ENCODE peak calls at places on chromosomes 12 and 14, in five cellular contexts. Z, Y, X, R and Q are unnamed samples.

GRCh38 chr14:23361320-23361719 is 3.7 kb downstream of the EFS start:
- DNase-seq in Z (no peak), Y (no peak), X (no peak), R (peak), Q (no peak)

GRCh38 chr14:97625512-97625911 is 828.3 kb downstream of the VRK1 start:
- DNase-seq in Z (no peak), Y (no peak), X (no peak), R (no peak), Q (no peak)

GRCh38 chr12:23253191-23253590 is 628.2 kb downstream of the ETNK1 start:
- DNase-seq in Z (no peak), Y (no peak), X (no peak), R (no peak), Q (no peak)

GRCh38 chr14:55731881-55732498 is 152.0 kb downstream of the KTN1 start:
- DNase-seq in Z (peak), Y (no peak), X (peak), R (no peak), Q (peak)

GRCh38 chr14:79281244-79282199 is 929.8 kb downstream of the DIO2 start:
- DNase-seq in Z (no peak), Y (no peak), X (no peak), R (no peak), Q (no peak)

GRCh38 chr14:75469164-75469563 is 41.3 kb downstream of the JDP2 start:
- DNase-seq in Z (no peak), Y (no peak), X (no peak), R (no peak), Q (no peak)

GRCh38 chr12:53989227-53990113 is 4.5 kb downstream of the HOXC10 start:
- DNase-seq in Z (no peak), Y (no peak), X (peak), R (peak), Q (no peak)

GRCh38 chr14:78967111-78967809 is 797.1 kb downstream of the NRXN3 start:
- DNase-seq in Z (no peak), Y (no peak), X (no peak), R (peak), Q (no peak)

GRCh38 chr14:66979083-66979974 is 209.9 kb upstream of the GARIN2 start:
- DNase-seq in Z (no peak), Y (no peak), X (no peak), R (peak), Q (no peak)

GRCh38 chr12:8781326-8781725 is 41.1 kb upstream of the A2ML1 start:
- DNase-seq in Z (no peak), Y (no peak), X (no peak), R (no peak), Q (peak)

GRCh38 chr12:131806654-131807053 is 21.5 kb upstream of the MMP17 start:
- DNase-seq in Z (no peak), Y (no peak), X (no peak), R (no peak), Q (no peak)

GRCh38 chr14:99792551-99793212 is 531 bp upstream of the EML1 start:
- DNase-seq in Z (no peak), Y (no peak), X (peak), R (peak), Q (no peak)

GRCh38 chr14:51603495-51603894 is 48.2 kb upstream of the FRMD6 start:
- DNase-seq in Z (no peak), Y (no peak), X (peak), R (peak), Q (no peak)

GRCh38 chr12:21776242-21776641 is 1.7 kb upstream of the KCNJ8 start:
- DNase-seq in Z (no peak), Y (no peak), X (no peak), R (no peak), Q (no peak)

GRCh38 chr14:84409435-84409834 is 1120.5 kb upstream of the FLRT2 start:
- DNase-seq in Z (no peak), Y (no peak), X (peak), R (no peak), Q (no peak)

GRCh38 chr12:131918311-131919050 is 10.6 kb upstream of the PUS1 start:
- DNase-seq in Z (no peak), Y (no peak), X (no peak), R (no peak), Q (no peak)

GRCh38 chr12:48069253-48069652 is 36.6 kb downstream of the SENP1 start:
- DNase-seq in Z (no peak), Y (no peak), X (peak), R (no peak), Q (no peak)

GRCh38 chr12:54701940-54702592 is 53.9 kb upstream of the DCD start:
- DNase-seq in Z (peak), Y (no peak), X (peak), R (peak), Q (no peak)

GRCh38 chr14:104752338-104752734 is 611 bp upstream of the SIVA1 start:
- DNase-seq in Z (no peak), Y (no peak), X (no peak), R (no peak), Q (no peak)

GRCh38 chr12:11771356-11771755 is 121.9 kb downstream of the ETV6 start:
- DNase-seq in Z (no peak), Y (no peak), X (peak), R (peak), Q (no peak)

GRCh38 chr12:57008113-57008687 is 1.9 kb upstream of the ZBTB39 start:
- DNase-seq in Z (peak), Y (no peak), X (peak), R (peak), Q (no peak)

GRCh38 chr14:104146651-104147345 is 8.4 kb downstream of the KIF26A start:
- DNase-seq in Z (no peak), Y (no peak), X (no peak), R (no peak), Q (peak)

GRCh38 chr14:23604675-23605170 is 26.1 kb upstream of the JPH4 start:
- DNase-seq in Z (no peak), Y (no peak), X (peak), R (no peak), Q (no peak)

GRCh38 chr12:57452181-57452936 is 2.7 kb upstream of the INHBE start:
- DNase-seq in Z (no peak), Y (no peak), X (peak), R (peak), Q (no peak)

GRCh38 chr12:33669349-33669748 is 229.7 kb upstream of the SYT10 start:
- DNase-seq in Z (no peak), Y (no peak), X (no peak), R (no peak), Q (no peak)

GRCh38 chr14:56754966-56755365 is 55.3 kb downstream of the OTX2 start:
- DNase-seq in Z (no peak), Y (no peak), X (no peak), R (no peak), Q (no peak)

GRCh38 chr12:113241191-113242017 is 20.1 kb downstream of the TPCN1 start:
- DNase-seq in Z (no peak), Y (no peak), X (peak), R (peak), Q (peak)

GRCh38 chr14:31934767-31935266 is 142.3 kb upstream of the ARHGAP5 start:
- DNase-seq in Z (no peak), Y (no peak), X (peak), R (peak), Q (peak)

GRCh38 chr12:116832353-116832752 is 48.9 kb downstream of the HRK start:
- DNase-seq in Z (no peak), Y (no peak), X (no peak), R (no peak), Q (no peak)

GRCh38 chr12:459430-460258 is at the start of gene B4GALNT3:
- DNase-seq in Z (peak), Y (no peak), X (peak), R (peak), Q (peak)

GRCh38 chr12:41604830-41605229 is 416.7 kb downstream of the PDZRN4 start:
- DNase-seq in Z (no peak), Y (no peak), X (peak), R (peak), Q (no peak)

GRCh38 chr12:122123761-122124145 is 45.2 kb downstream of the MLXIP start:
- DNase-seq in Z (no peak), Y (no peak), X (no peak), R (no peak), Q (no peak)

GRCh38 chr12:106594447-106594846 is 11.6 kb downstream of the RFX4 start:
- DNase-seq in Z (no peak), Y (no peak), X (no peak), R (no peak), Q (no peak)

GRCh38 chr14:65922166-65922565 is 509.6 kb downstream of the FUT8 start:
- DNase-seq in Z (no peak), Y (no peak), X (no peak), R (no peak), Q (no peak)

GRCh38 chr12:41288188-41288811 is 100.2 kb downstream of the PDZRN4 start:
- DNase-seq in Z (no peak), Y (no peak), X (no peak), R (no peak), Q (no peak)

GRCh38 chr12:30679250-30679649 is 16.4 kb downstream of the IPO8 start:
- DNase-seq in Z (no peak), Y (no peak), X (no peak), R (no peak), Q (no peak)

GRCh38 chr14:80164991-80165390 is 46.3 kb downstream of the DIO2 start:
- DNase-seq in Z (no peak), Y (no peak), X (peak), R (no peak), Q (no peak)

GRCh38 chr14:95236221-95236620 is 78.9 kb upstream of the DICER1 start:
- DNase-seq in Z (no peak), Y (no peak), X (no peak), R (no peak), Q (no peak)

GRCh38 chr12:13278249-13278787 is 81.8 kb downstream of the EMP1 start:
- DNase-seq in Z (peak), Y (peak), X (peak), R (peak), Q (peak)
- H2BK12ac ChIP-seq in Z (no peak), Y (peak), X (no peak), R (no peak), Q (no peak)

DNA sequence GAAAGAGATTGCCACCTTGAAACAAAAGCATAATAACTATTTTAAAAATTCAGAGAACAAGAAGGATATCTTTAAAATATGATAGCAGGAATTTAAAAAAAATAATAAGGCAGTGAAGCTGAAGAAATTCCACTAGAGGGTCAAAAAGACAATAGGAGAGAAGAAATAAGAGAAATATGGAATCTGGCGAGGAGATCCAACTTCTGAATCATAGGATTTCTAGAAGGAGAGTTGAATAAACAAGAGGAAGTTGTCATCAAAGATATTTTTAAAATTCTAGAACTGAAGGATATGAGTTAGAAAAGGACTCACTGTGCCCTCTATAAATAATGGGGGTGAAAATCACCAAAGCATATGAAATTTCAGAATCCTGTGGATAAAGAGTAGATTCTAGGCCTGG is 26.8 kb upstream of the TOMM20L start:
- DNase-seq in Z (no peak), Y (no peak), X (no peak), R (no peak), Q (no peak)
- H2BK12ac ChIP-seq in Z (no peak), Y (no peak), X (no peak), R (no peak), Q (no peak)

GRCh38 chr12:13948631-13949030 is 32.8 kb downstream of the GRIN2B start:
- DNase-seq in Z (no peak), Y (no peak), X (no peak), R (no peak), Q (no peak)
- H2BK12ac ChIP-seq in Z (no peak), Y (peak), X (no peak), R (no peak), Q (no peak)

DNA sequence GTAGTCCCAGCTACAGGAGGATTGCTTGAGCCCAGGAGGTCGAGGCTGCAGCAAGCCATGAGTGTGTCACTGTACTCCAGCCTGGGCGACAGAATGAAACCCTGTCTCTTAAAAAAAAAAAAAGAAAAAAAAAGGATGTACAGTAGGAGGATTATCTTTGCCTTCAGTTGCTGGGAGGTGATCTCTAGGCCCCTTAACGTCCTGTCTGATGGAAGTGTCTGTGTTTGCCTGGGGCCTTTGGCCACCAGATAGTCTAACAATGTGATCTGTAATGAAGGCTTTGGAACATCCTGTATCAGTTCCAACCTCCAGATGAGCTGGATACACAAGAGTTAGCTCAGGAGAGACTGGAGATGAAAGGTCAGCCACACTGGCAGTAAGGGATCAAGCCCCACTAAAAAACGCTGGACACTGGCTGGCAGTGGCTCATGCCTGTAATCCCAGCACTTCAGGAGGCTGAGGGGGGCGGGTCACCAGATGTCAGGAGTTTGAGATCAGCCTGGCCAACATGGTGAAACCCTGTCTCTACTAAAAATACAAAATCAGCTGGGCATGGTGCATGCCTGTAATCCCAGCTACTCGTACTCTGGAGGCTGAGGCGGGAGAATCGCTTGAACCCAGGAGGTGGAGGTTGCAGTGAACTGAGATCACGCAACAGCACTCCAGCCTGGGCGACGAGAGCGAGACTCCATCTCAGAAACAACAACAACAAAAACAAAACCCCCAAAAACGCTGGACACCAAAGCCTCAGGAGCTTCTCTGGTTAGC is 19.0 kb upstream of the HNF1A start:
- DNase-seq in Z (no peak), Y (no peak), X (no peak), R (no peak), Q (no peak)
- H2BK12ac ChIP-seq in Z (no peak), Y (no peak), X (no peak), R (no peak), Q (no peak)

GRCh38 chr12:52790427-52791270 is 5.3 kb downstream of the KRT3 start:
- DNase-seq in Z (no peak), Y (no peak), X (no peak), R (no peak), Q (no peak)

GRCh38 chr12:52789637-52790426 is 6.1 kb downstream of the KRT3 start:
- DNase-seq in Z (no peak), Y (no peak), X (peak), R (no peak), Q (peak)

GRCh38 chr12:52788876-52789636 is 6.9 kb downstream of the KRT3 start:
- DNase-seq in Z (no peak), Y (no peak), X (no peak), R (no peak), Q (no peak)

GRCh38 chr12:52792185-52793029 is 3.5 kb downstream of the KRT3 start:
- DNase-seq in Z (no peak), Y (no peak), X (no peak), R (no peak), Q (no peak)

GRCh38 chr12:52791271-52792184 is 4.4 kb downstream of the KRT3 start:
- DNase-seq in Z (no peak), Y (no peak), X (no peak), R (no peak), Q (no peak)
- H2BK12ac ChIP-seq in Z (no peak), Y (no peak), X (no peak), R (no peak), Q (no peak)

DNA sequence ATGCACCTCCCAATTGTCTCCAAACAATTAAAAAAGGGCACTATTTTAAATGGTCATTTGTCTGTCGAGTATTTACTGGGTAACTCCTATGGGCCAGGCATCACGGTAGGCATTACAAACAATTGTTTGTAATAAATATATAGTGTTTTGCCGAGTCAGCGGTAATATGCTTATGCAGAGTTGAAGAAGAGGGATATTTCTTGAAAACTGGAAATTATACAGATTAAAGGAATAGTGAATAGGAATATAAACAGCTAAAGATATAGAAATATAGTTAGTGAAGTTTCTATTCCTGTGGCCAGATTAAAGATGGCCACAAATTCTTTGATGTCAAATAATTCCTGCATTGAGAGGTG is 13.5 kb upstream of the CRADD start:
- DNase-seq in Z (no peak), Y (no peak), X (no peak), R (no peak), Q (no peak)
- H2BK12ac ChIP-seq in Z (no peak), Y (no peak), X (no peak), R (no peak), Q (no peak)

GRCh38 chr14:91327661-91328312 is 83.3 kb upstream of the GPR68 start:
- DNase-seq in Z (no peak), Y (no peak), X (no peak), R (no peak), Q (no peak)

GRCh38 chr14:91325211-91325610 is 80.7 kb upstream of the GPR68 start:
- DNase-seq in Z (no peak), Y (no peak), X (no peak), R (no peak), Q (no peak)

GRCh38 chr14:91327201-91327600 is 82.7 kb upstream of the GPR68 start:
- DNase-seq in Z (no peak), Y (no peak), X (no peak), R (no peak), Q (no peak)

GRCh38 chr14:91324606-91324950 is 80.1 kb upstream of the GPR68 start:
- DNase-seq in Z (no peak), Y (no peak), X (no peak), R (no peak), Q (no peak)

DNA sequence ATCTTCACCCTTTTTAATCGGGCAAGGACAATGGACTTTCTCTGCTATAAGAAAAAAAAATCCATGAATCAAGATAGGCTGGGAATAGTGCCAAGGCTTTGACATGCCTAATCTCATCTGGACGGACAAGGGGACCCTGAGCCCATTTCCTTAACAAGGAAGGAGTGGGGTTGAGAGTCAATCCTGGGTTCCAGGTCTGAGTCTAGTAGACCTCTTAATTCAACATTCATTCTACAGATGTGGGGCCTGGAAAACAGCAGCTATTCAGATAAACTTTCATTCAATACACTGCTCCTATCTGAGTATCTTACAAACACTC is 82.0 kb upstream of the GPR68 start:
- DNase-seq in Z (no peak), Y (no peak), X (no peak), R (no peak), Q (no peak)
- H2BK12ac ChIP-seq in Z (no peak), Y (no peak), X (no peak), R (no peak), Q (no peak)